ENCODE peak calls at places on chromosome X, in six cellular contexts. B, Q, E, A, C and D are unnamed samples.

GRCh38 chrX:6432211-6432610 is 102.7 kb downstream of the VCX3A start:
- DNase-seq in B (no peak), Q (no peak), E (no peak), A (no peak), C (no peak), D (no peak)

GRCh38 chrX:149504226-149504914 is 736 bp downstream of the IDS start:
- DNase-seq in C (no peak), A (peak), Q (peak), E (no peak), B (no peak), D (peak)

GRCh38 chrX:118978451-118978850 is 4.0 kb downstream of the LONRF3 start:
- DNase-seq in A (no peak), Q (no peak), E (no peak), C (no peak), B (no peak), D (no peak)

GRCh38 chrX:39750798-39751197 is 347.0 kb downstream of the BCOR start:
- DNase-seq in C (no peak), B (no peak), A (no peak), E (no peak), Q (no peak), D (no peak)

GRCh38 chrX:18701621-18702361 is 5.7 kb upstream of the PPEF1 start:
- DNase-seq in Q (no peak), E (no peak), C (peak), A (no peak), B (no peak), D (no peak)

GRCh38 chrX:65920620-65921019 is 119.3 kb downstream of the VSIG4 start:
- DNase-seq in B (no peak), C (no peak), A (no peak), E (no peak), Q (no peak), D (no peak)

GRCh38 chrX:38108364-38108763 is 102.0 kb downstream of the SYTL5 start:
- DNase-seq in B (no peak), A (no peak), C (peak), Q (no peak), E (no peak), D (no peak)

GRCh38 chrX:95760356-95760755 is 924.3 kb upstream of the DIAPH2 start:
- DNase-seq in E (no peak), A (no peak), B (no peak), Q (no peak), C (no peak), D (no peak)

GRCh38 chrX:134026732-134027311 is 41.4 kb upstream of the GPC3 start:
- DNase-seq in C (peak), A (no peak), E (peak), Q (peak), B (no peak), D (no peak)

GRCh38 chrX:51899741-51900140 is 6.3 kb downstream of the MAGED1 start:
- DNase-seq in A (no peak), C (peak), B (no peak), E (no peak), Q (no peak), D (no peak)

GRCh38 chrX:101171883-101172400 is 47.6 kb upstream of the DRP2 start:
- DNase-seq in B (no peak), A (no peak), E (no peak), C (no peak), Q (no peak), D (no peak)

GRCh38 chrX:139293991-139294390 is 236.5 kb upstream of the F9 start:
- DNase-seq in C (no peak), A (no peak), Q (no peak), E (no peak), B (peak), D (no peak)

GRCh38 chrX:18676470-18676869 is 4.6 kb upstream of the RS1 start:
- DNase-seq in A (no peak), Q (no peak), B (no peak), C (peak), E (no peak), D (no peak)

GRCh38 chrX:154908821-154909220 is 22.7 kb downstream of the F8A1 start:
- DNase-seq in A (no peak), B (no peak), E (no peak), C (no peak), Q (no peak), D (no peak)

GRCh38 chrX:39479856-39480255 is 617.9 kb downstream of the BCOR start:
- DNase-seq in E (no peak), C (no peak), A (no peak), Q (no peak), B (no peak), D (no peak)

GRCh38 chrX:57933321-57933720 is 23.1 kb upstream of the ZXDA start:
- DNase-seq in C (no peak), Q (no peak), B (no peak), A (no peak), E (no peak), D (no peak)

GRCh38 chrX:40108959-40109287 is 11.2 kb upstream of the BCOR start:
- DNase-seq in B (peak), C (peak), E (no peak), Q (peak), A (peak), D (peak)

GRCh38 chrX:119775517-119776238 is 15.8 kb downstream of the RPL39 start:
- DNase-seq in E (no peak), C (no peak), A (no peak), Q (no peak), B (no peak), D (no peak)

GRCh38 chrX:6681469-6681868 is 146.6 kb upstream of the VCX3A start:
- DNase-seq in C (no peak), A (no peak), Q (no peak), B (no peak), E (no peak), D (no peak)

GRCh38 chrX:51802917-51803688 is 59.9 kb downstream of the GSPT2 start:
- DNase-seq in Q (peak), B (peak), E (no peak), A (peak), C (peak), D (no peak)

GRCh38 chrX:24561121-24561520 is 86.0 kb downstream of the PCYT1B start:
- DNase-seq in E (no peak), C (peak), B (no peak), Q (no peak), A (no peak), D (no peak)

GRCh38 chrX:119602701-119603255 is 3.4 kb downstream of the NKRF start:
- DNase-seq in B (no peak), E (no peak), C (no peak), Q (no peak), A (no peak), D (no peak)

GRCh38 chrX:106619797-106620196 is 8.0 kb downstream of the RADX start:
- DNase-seq in Q (no peak), E (no peak), A (no peak), C (peak), B (no peak), D (no peak)